ENCODE peak calls at places on chromosomes 5 and 9, in six cellular contexts. I is heart right ventricle; U is stimulated activated CD8-positive, alpha-beta memory T cell treated with anti-CD3 and anti-CD28 coated beads, Interleukin-2, amount 100 ng/mL, for 1 hour; S is thyroid gland; Z is KG1; F is neural crest cell. V is an unnamed sample.

GRCh38 chr5:151577566-151577965 is 13.6 kb downstream of the FAT2 start:
- DNase-seq in I (no peak), F (no peak), Z (no peak), S (no peak), U (no peak), V (no peak)

GRCh38 chr5:16459451-16459850 is 6.1 kb downstream of the ZNF622 start:
- DNase-seq in U (no peak), I (no peak), Z (no peak), F (no peak), S (no peak), V (no peak)

GRCh38 chr5:14672082-14672481 is 7.6 kb downstream of the OTULIN start:
- DNase-seq in S (no peak), F (no peak), U (no peak), Z (no peak), I (no peak), V (no peak)

GRCh38 chr5:42951847-42952411 is 88.2 kb downstream of the ANXA2R start:
- DNase-seq in U (no peak), F (no peak), I (peak; percentile 19), S (no peak), Z (no peak), V (peak; percentile 25)

GRCh38 chr9:123544007-123544827 is 188.2 kb downstream of the CRB2 start:
- DNase-seq in I (no peak), Z (no peak), F (peak; percentile 37), U (no peak), S (no peak), V (peak; percentile 10)

GRCh38 chr5:32499261-32499660 is 54.7 kb upstream of the ZFR start:
- DNase-seq in I (no peak), U (no peak), F (no peak), Z (no peak), S (no peak), V (no peak)

GRCh38 chr5:110865400-110866094 is 126.7 kb downstream of the SLC25A46 start:
- DNase-seq in Z (no peak), S (no peak), F (peak; percentile 16), I (no peak), U (no peak), V (peak; percentile 48)

GRCh38 chr5:65802820-65803219 is 80.8 kb downstream of the NLN start:
- DNase-seq in F (no peak), Z (no peak), U (no peak), I (no peak), S (no peak), V (no peak)

GRCh38 chr5:181221792-181222629 is 1.1 kb upstream of the TRIM41 start:
- DNase-seq in I (peak; percentile 94), S (peak; percentile 95), U (peak; percentile 94), F (peak; percentile 98), Z (no peak), V (peak; percentile 96)

GRCh38 chr5:179791881-179792611 is 1.7 kb upstream of the LTC4S start:
- DNase-seq in U (no peak), I (no peak), S (no peak), Z (no peak), F (no peak), V (no peak)

GRCh38 chr9:119360237-119360636 is 9.0 kb downstream of the BRINP1 start:
- DNase-seq in I (no peak), Z (no peak), S (no peak), F (no peak), U (no peak), V (no peak)

GRCh38 chr5:74054139-74054538 is 428.1 kb downstream of the ARHGEF28 start:
- DNase-seq in Z (no peak), I (no peak), S (no peak), F (no peak), U (no peak), V (no peak)

GRCh38 chr9:75200892-75201470 is 112.7 kb downstream of the OSTF1 start:
- DNase-seq in F (peak; percentile 18), I (no peak), Z (peak; percentile 13), S (no peak), U (no peak), V (peak; percentile 25)

GRCh38 chr5:73967347-73967746 is 341.4 kb downstream of the ARHGEF28 start:
- DNase-seq in Z (no peak), S (no peak), U (no peak), I (no peak), F (no peak), V (no peak)

GRCh38 chr5:2284678-2285077 is 402.0 kb upstream of the IRX4 start:
- DNase-seq in F (no peak), U (no peak), S (no peak), I (no peak), Z (no peak), V (no peak)

GRCh38 chr9:135524130-135524861 is 3.1 kb downstream of the LCN1 start:
- DNase-seq in Z (no peak), I (no peak), U (no peak), S (no peak), F (no peak), V (peak; percentile 57)

GRCh38 chr9:137106662-137107292 is 7.8 kb downstream of the DPP7 start:
- DNase-seq in Z (no peak), U (no peak), I (no peak), F (no peak), S (no peak), V (no peak)

GRCh38 chr9:91192379-91192775 is 169.3 kb downstream of the AUH start:
- DNase-seq in F (no peak), U (no peak), Z (no peak), I (no peak), S (peak; percentile 66), V (no peak)

GRCh38 chr5:85395526-85395925 is 1010.8 kb upstream of the EDIL3 start:
- DNase-seq in S (no peak), Z (no peak), U (no peak), I (no peak), F (no peak), V (no peak)

GRCh38 chr9:73151653-73152382 is at the start of gene ANXA1:
- DNase-seq in U (no peak), Z (peak; percentile 51), S (no peak), I (peak; percentile 31), F (no peak), V (peak; percentile 86)

GRCh38 chr9:74463825-74464224 is 33.3 kb upstream of the RORB start:
- DNase-seq in S (no peak), I (no peak), Z (no peak), U (no peak), F (no peak), V (no peak)

GRCh38 chr5:35776757-35777156 is 79.9 kb upstream of the IL7R start:
- DNase-seq in S (no peak), U (no peak), I (no peak), F (no peak), Z (no peak), V (no peak)

GRCh38 chr9:131266301-131267229 is 9.7 kb downstream of the FAM78A start:
- DNase-seq in S (peak; percentile 21), F (no peak), I (no peak), Z (no peak), U (no peak), V (no peak)

GRCh38 chr5:126030698-126031097 is 392.5 kb upstream of the GRAMD2B start:
- DNase-seq in Z (no peak), I (no peak), U (no peak), F (no peak), S (no peak), V (no peak)

GRCh38 chr5:157933005-157933404 is 74.1 kb upstream of the CLINT1 start:
- DNase-seq in F (no peak), U (no peak), S (no peak), Z (no peak), I (no peak), V (no peak)

GRCh38 chr9:97940707-97941106 is 2.7 kb upstream of the HEMGN start:
- DNase-seq in S (no peak), Z (no peak), F (no peak), U (no peak), I (no peak), V (no peak)

GRCh38 chr9:70256123-70256551 is 2.6 kb upstream of the SMC5 start:
- DNase-seq in Z (no peak), I (no peak), F (no peak), U (no peak), S (no peak), V (peak; percentile 79)

V was measured in brain microvascular endothelial cell.